ENCODE peak calls at places on chromosomes 12 and 14, in eight cellular contexts. One of them, this sample, is unnamed.

GRCh38 chr14:92254786-92255185 is 68.2 kb upstream of the SLC24A4 start:
- DNase-seq in foreskin fibroblast: peak
- DNase-seq in neural progenitor cell: peak
- DNase-seq in CD4-positive, alpha-beta T cell: no peak
- DNase-seq in psoas muscle: peak
- DNase-seq in pancreas: no peak
- DNase-seq in testis: peak
- DNase-seq in esophagus muscularis mucosa: no peak
- DNase-seq in this sample: no peak

GRCh38 chr14:93709249-93709648 is 79.0 kb downstream of the PRIMA1 start:
- DNase-seq in foreskin fibroblast: no peak
- DNase-seq in neural progenitor cell: no peak
- DNase-seq in CD4-positive, alpha-beta T cell: no peak
- DNase-seq in psoas muscle: no peak
- DNase-seq in pancreas: no peak
- DNase-seq in testis: no peak
- DNase-seq in esophagus muscularis mucosa: peak
- DNase-seq in this sample: no peak

GRCh38 chr14:53391631-53392030 is 238.5 kb upstream of the DDHD1 start:
- DNase-seq in foreskin fibroblast: peak
- DNase-seq in neural progenitor cell: no peak
- DNase-seq in CD4-positive, alpha-beta T cell: no peak
- DNase-seq in psoas muscle: no peak
- DNase-seq in pancreas: no peak
- DNase-seq in testis: no peak
- DNase-seq in esophagus muscularis mucosa: no peak
- DNase-seq in this sample: no peak

GRCh38 chr14:49966304-49966809 is 73.5 kb downstream of the ARF6 start:
- DNase-seq in foreskin fibroblast: no peak
- DNase-seq in neural progenitor cell: peak
- DNase-seq in CD4-positive, alpha-beta T cell: no peak
- DNase-seq in psoas muscle: no peak
- DNase-seq in pancreas: no peak
- DNase-seq in testis: no peak
- DNase-seq in esophagus muscularis mucosa: no peak
- DNase-seq in this sample: no peak

GRCh38 chr14:29528889-29529288 is 398.8 kb downstream of the PRKD1 start:
- DNase-seq in foreskin fibroblast: no peak
- DNase-seq in neural progenitor cell: no peak
- DNase-seq in CD4-positive, alpha-beta T cell: no peak
- DNase-seq in psoas muscle: no peak
- DNase-seq in pancreas: no peak
- DNase-seq in testis: no peak
- DNase-seq in esophagus muscularis mucosa: no peak
- DNase-seq in this sample: no peak

GRCh38 chr12:50597200-50598195 is 92.7 kb downstream of the DIP2B start:
- DNase-seq in foreskin fibroblast: peak
- DNase-seq in neural progenitor cell: no peak
- DNase-seq in CD4-positive, alpha-beta T cell: peak
- DNase-seq in psoas muscle: no peak
- DNase-seq in pancreas: no peak
- DNase-seq in testis: peak
- DNase-seq in esophagus muscularis mucosa: no peak
- DNase-seq in this sample: peak

GRCh38 chr14:49019467-49020100 is 566.6 kb downstream of the RPS29 start:
- DNase-seq in foreskin fibroblast: no peak
- DNase-seq in neural progenitor cell: no peak
- DNase-seq in CD4-positive, alpha-beta T cell: no peak
- DNase-seq in psoas muscle: no peak
- DNase-seq in pancreas: no peak
- DNase-seq in testis: no peak
- DNase-seq in esophagus muscularis mucosa: no peak
- DNase-seq in this sample: no peak

GRCh38 chr12:124236651-124237050 is 58.2 kb upstream of the RFLNA start:
- DNase-seq in foreskin fibroblast: peak
- DNase-seq in neural progenitor cell: no peak
- DNase-seq in CD4-positive, alpha-beta T cell: no peak
- DNase-seq in psoas muscle: no peak
- DNase-seq in pancreas: no peak
- DNase-seq in testis: no peak
- DNase-seq in esophagus muscularis mucosa: no peak
- DNase-seq in this sample: no peak

GRCh38 chr12:46699986-46700385 is 125.8 kb downstream of the SLC38A4 start:
- DNase-seq in foreskin fibroblast: no peak
- DNase-seq in neural progenitor cell: no peak
- DNase-seq in CD4-positive, alpha-beta T cell: no peak
- DNase-seq in psoas muscle: no peak
- DNase-seq in pancreas: no peak
- DNase-seq in testis: no peak
- DNase-seq in esophagus muscularis mucosa: no peak
- DNase-seq in this sample: no peak

GRCh38 chr14:56686416-56686815 is 106.8 kb downstream of the TMEM260 start:
- DNase-seq in foreskin fibroblast: no peak
- DNase-seq in neural progenitor cell: peak
- DNase-seq in CD4-positive, alpha-beta T cell: no peak
- DNase-seq in psoas muscle: no peak
- DNase-seq in pancreas: peak
- DNase-seq in testis: no peak
- DNase-seq in esophagus muscularis mucosa: no peak
- DNase-seq in this sample: peak
- TF ChIP-seq CTCF in foreskin fibroblast: no peak
- TF ChIP-seq CTCF in neural progenitor cell: peak
- TF ChIP-seq CTCF in CD4-positive, alpha-beta T cell: no peak
- TF ChIP-seq CTCF in psoas muscle: no peak
- TF ChIP-seq CTCF in pancreas: no peak
- TF ChIP-seq CTCF in testis: no peak
- TF ChIP-seq CTCF in esophagus muscularis mucosa: no peak
- TF ChIP-seq CTCF in this sample: no peak

GRCh38 chr12:97359291-97359690 is 103.3 kb upstream of the RMST start:
- DNase-seq in foreskin fibroblast: no peak
- DNase-seq in neural progenitor cell: no peak
- DNase-seq in CD4-positive, alpha-beta T cell: no peak
- DNase-seq in psoas muscle: no peak
- DNase-seq in pancreas: no peak
- DNase-seq in testis: no peak
- DNase-seq in esophagus muscularis mucosa: no peak
- DNase-seq in this sample: no peak
- TF ChIP-seq CTCF in foreskin fibroblast: no peak
- TF ChIP-seq CTCF in neural progenitor cell: no peak
- TF ChIP-seq CTCF in CD4-positive, alpha-beta T cell: no peak
- TF ChIP-seq CTCF in psoas muscle: no peak
- TF ChIP-seq CTCF in pancreas: no peak
- TF ChIP-seq CTCF in testis: no peak
- TF ChIP-seq CTCF in esophagus muscularis mucosa: no peak
- TF ChIP-seq CTCF in this sample: no peak

DNA sequence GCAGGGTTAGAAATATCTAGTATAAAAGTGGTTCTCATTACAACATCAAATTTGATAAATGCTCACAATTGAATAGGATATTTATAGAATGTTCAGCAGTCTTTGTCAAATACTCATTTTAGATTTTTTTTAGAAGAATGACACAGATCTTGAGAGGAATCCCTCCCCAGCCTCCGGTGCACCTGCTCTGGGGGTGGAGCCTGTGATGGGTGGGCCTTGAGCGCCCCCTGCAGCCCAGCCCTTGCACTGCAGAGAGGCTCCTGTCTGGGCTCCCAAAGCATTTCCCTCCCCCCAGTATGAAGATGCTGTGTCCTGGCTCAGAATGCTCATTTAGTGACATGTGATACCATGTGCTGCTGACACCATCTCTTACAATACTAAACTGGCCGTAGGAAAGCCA is 792.3 kb downstream of the TMEM121 start:
- DNase-seq in foreskin fibroblast: no peak
- DNase-seq in neural progenitor cell: no peak
- DNase-seq in CD4-positive, alpha-beta T cell: peak
- DNase-seq in psoas muscle: no peak
- DNase-seq in pancreas: no peak
- DNase-seq in testis: peak
- DNase-seq in esophagus muscularis mucosa: no peak
- DNase-seq in this sample: no peak
- TF ChIP-seq CTCF in foreskin fibroblast: no peak
- TF ChIP-seq CTCF in neural progenitor cell: no peak
- TF ChIP-seq CTCF in CD4-positive, alpha-beta T cell: peak
- TF ChIP-seq CTCF in psoas muscle: no peak
- TF ChIP-seq CTCF in pancreas: no peak
- TF ChIP-seq CTCF in testis: no peak
- TF ChIP-seq CTCF in esophagus muscularis mucosa: no peak
- TF ChIP-seq CTCF in this sample: no peak

GRCh38 chr12:94172031-94172430 is 23.7 kb downstream of the PLXNC1 start:
- DNase-seq in foreskin fibroblast: no peak
- DNase-seq in neural progenitor cell: peak
- DNase-seq in CD4-positive, alpha-beta T cell: no peak
- DNase-seq in psoas muscle: no peak
- DNase-seq in pancreas: no peak
- DNase-seq in testis: no peak
- DNase-seq in esophagus muscularis mucosa: no peak
- DNase-seq in this sample: no peak
- TF ChIP-seq CTCF in foreskin fibroblast: no peak
- TF ChIP-seq CTCF in neural progenitor cell: no peak
- TF ChIP-seq CTCF in CD4-positive, alpha-beta T cell: no peak
- TF ChIP-seq CTCF in psoas muscle: no peak
- TF ChIP-seq CTCF in pancreas: no peak
- TF ChIP-seq CTCF in testis: no peak
- TF ChIP-seq CTCF in esophagus muscularis mucosa: no peak
- TF ChIP-seq CTCF in this sample: no peak